ENCODE peak calls at places on chromosome 6, in four cellular contexts. One of them, this sample, is unnamed. For H3K36me3, the result is how much of the 10 kb centered on the place peaks cover.

GRCh38 chr6:43953256-43953655 is 174.0 kb downstream of the MRPL14 start:
- DNase-seq in lower lobe of right lung: no peak
- DNase-seq in ovary: no peak
- DNase-seq in HCT116: no peak
- DNase-seq in this sample: no peak

GRCh38 chr6:6546318-6547110 is 42.0 kb upstream of the LY86 start:
- DNase-seq in lower lobe of right lung: peak
- DNase-seq in ovary: no peak
- DNase-seq in HCT116: no peak
- DNase-seq in this sample: peak

GRCh38 chr6:155077784-155078183 is 82.7 kb downstream of the TIAM2 start:
- DNase-seq in lower lobe of right lung: no peak
- DNase-seq in ovary: peak
- DNase-seq in HCT116: no peak
- DNase-seq in this sample: no peak

GRCh38 chr6:85464722-85465150 is 14.9 kb downstream of the NT5E start:
- DNase-seq in lower lobe of right lung: no peak
- DNase-seq in ovary: no peak
- DNase-seq in HCT116: peak
- DNase-seq in this sample: no peak

GRCh38 chr6:149459761-149460160 is 25.1 kb downstream of the ZC3H12D start:
- DNase-seq in lower lobe of right lung: no peak
- DNase-seq in ovary: no peak
- DNase-seq in HCT116: no peak
- DNase-seq in this sample: no peak

GRCh38 chr6:119594907-119595306 is 245.3 kb upstream of the MAN1A1 start:
- DNase-seq in lower lobe of right lung: no peak
- DNase-seq in ovary: no peak
- DNase-seq in HCT116: no peak
- DNase-seq in this sample: no peak

GRCh38 chr6:79586548-79586947 is 44.6 kb upstream of the SH3BGRL2 start:
- DNase-seq in lower lobe of right lung: no peak
- DNase-seq in ovary: no peak
- DNase-seq in HCT116: peak
- DNase-seq in this sample: no peak

GRCh38 chr6:56292505-56293181 is 45.3 kb upstream of the COL21A1 start:
- DNase-seq in lower lobe of right lung: no peak
- DNase-seq in ovary: no peak
- DNase-seq in HCT116: peak
- DNase-seq in this sample: no peak

GRCh38 chr6:169429001-169429400 is 175.4 kb upstream of the THBS2 start:
- DNase-seq in lower lobe of right lung: no peak
- DNase-seq in ovary: no peak
- DNase-seq in HCT116: no peak
- DNase-seq in this sample: peak

GRCh38 chr6:79605061-79605460 is 26.1 kb upstream of the SH3BGRL2 start:
- DNase-seq in lower lobe of right lung: no peak
- DNase-seq in ovary: no peak
- DNase-seq in HCT116: no peak
- DNase-seq in this sample: no peak

GRCh38 chr6:103819509-103819908 is 1040.2 kb downstream of the HACE1 start:
- DNase-seq in lower lobe of right lung: no peak
- DNase-seq in ovary: no peak
- DNase-seq in HCT116: no peak
- DNase-seq in this sample: no peak

GRCh38 chr6:7809346-7809745 is 83.4 kb downstream of the BMP6 start:
- DNase-seq in lower lobe of right lung: no peak
- DNase-seq in ovary: no peak
- DNase-seq in HCT116: no peak
- DNase-seq in this sample: no peak

GRCh38 chr6:151917531-151918329 is 110.2 kb downstream of the ESR1 start:
- DNase-seq in lower lobe of right lung: no peak
- DNase-seq in ovary: no peak
- DNase-seq in HCT116: no peak
- DNase-seq in this sample: no peak

GRCh38 chr6:14286144-14286543 is 168.6 kb downstream of the CD83 start:
- DNase-seq in lower lobe of right lung: no peak
- DNase-seq in ovary: peak
- DNase-seq in HCT116: peak
- DNase-seq in this sample: no peak

GRCh38 chr6:161228096-161228495 is 45.8 kb downstream of the AGPAT4 start:
- DNase-seq in lower lobe of right lung: no peak
- DNase-seq in ovary: peak
- DNase-seq in HCT116: no peak
- DNase-seq in this sample: peak

GRCh38 chr6:122947355-122947754 is 48.7 kb upstream of the CLVS2 start:
- DNase-seq in lower lobe of right lung: no peak
- DNase-seq in ovary: no peak
- DNase-seq in HCT116: peak
- DNase-seq in this sample: no peak

GRCh38 chr6:38847497-38847896 is 132.4 kb downstream of the DNAH8 start:
- DNase-seq in lower lobe of right lung: no peak
- DNase-seq in ovary: no peak
- DNase-seq in HCT116: no peak
- DNase-seq in this sample: no peak

GRCh38 chr6:17418281-17419188 is 25.1 kb downstream of the CAP2 start:
- DNase-seq in lower lobe of right lung: no peak
- DNase-seq in ovary: no peak
- DNase-seq in HCT116: no peak
- DNase-seq in this sample: no peak

GRCh38 chr6:36349240-36349639 is 12.6 kb upstream of the BNIP5 start:
- DNase-seq in lower lobe of right lung: no peak
- DNase-seq in ovary: no peak
- DNase-seq in HCT116: no peak
- DNase-seq in this sample: no peak

GRCh38 chr6:23086100-23086499 is 516.7 kb downstream of the HDGFL1 start:
- DNase-seq in lower lobe of right lung: no peak
- DNase-seq in ovary: no peak
- DNase-seq in HCT116: no peak
- DNase-seq in this sample: no peak

GRCh38 chr6:91045152-91045551 is 458.3 kb upstream of the MAP3K7 start:
- DNase-seq in lower lobe of right lung: no peak
- DNase-seq in ovary: no peak
- DNase-seq in HCT116: no peak
- DNase-seq in this sample: no peak

GRCh38 chr6:137051790-137052472 is 7.2 kb upstream of the IL20RA start:
- DNase-seq in lower lobe of right lung: no peak
- DNase-seq in ovary: no peak
- DNase-seq in HCT116: peak
- DNase-seq in this sample: no peak

GRCh38 chr6:31541059-31541657 is 645 bp downstream of the DDX39B start:
- DNase-seq in lower lobe of right lung: no peak
- DNase-seq in ovary: peak
- DNase-seq in HCT116: no peak
- DNase-seq in this sample: peak

GRCh38 chr6:1182722-1183521 is 129.0 kb upstream of the FOXQ1 start:
- DNase-seq in lower lobe of right lung: no peak
- DNase-seq in ovary: no peak
- DNase-seq in HCT116: no peak
- DNase-seq in this sample: no peak

GRCh38 chr6:39543950-39544349 is 181.3 kb downstream of the KIF6 start:
- DNase-seq in lower lobe of right lung: no peak
- DNase-seq in ovary: no peak
- DNase-seq in HCT116: no peak
- DNase-seq in this sample: no peak

GRCh38 chr6:26473758-26474438 is 16.1 kb downstream of the BTN2A1 start:
- DNase-seq in lower lobe of right lung: peak
- DNase-seq in ovary: peak
- DNase-seq in HCT116: peak
- DNase-seq in this sample: no peak

GRCh38 chr6:127391019-127391974 is 47.9 kb upstream of the ECHDC1 start:
- DNase-seq in lower lobe of right lung: no peak
- DNase-seq in ovary: no peak
- DNase-seq in HCT116: no peak
- DNase-seq in this sample: no peak

GRCh38 chr6:21842875-21843274 is 249.3 kb downstream of the SOX4 start:
- DNase-seq in lower lobe of right lung: no peak
- DNase-seq in ovary: no peak
- DNase-seq in HCT116: no peak
- DNase-seq in this sample: no peak

GRCh38 chr6:150203871-150204545 is 61.2 kb downstream of the PPP1R14C start:
- DNase-seq in lower lobe of right lung: no peak
- DNase-seq in ovary: no peak
- DNase-seq in HCT116: no peak
- DNase-seq in this sample: peak

GRCh38 chr6:36929607-36930006 is 24.9 kb upstream of the PI16 start:
- DNase-seq in lower lobe of right lung: no peak
- DNase-seq in ovary: no peak
- DNase-seq in HCT116: no peak
- DNase-seq in this sample: no peak

GRCh38 chr6:149840345-149841075 is 23.6 kb downstream of the LRP11 start:
- DNase-seq in lower lobe of right lung: peak
- DNase-seq in ovary: peak
- DNase-seq in HCT116: peak
- DNase-seq in this sample: no peak

GRCh38 chr6:11729083-11729482 is 49.5 kb downstream of the ADTRP start:
- DNase-seq in lower lobe of right lung: no peak
- DNase-seq in ovary: no peak
- DNase-seq in HCT116: no peak
- DNase-seq in this sample: no peak

GRCh38 chr6:119349341-119350201 is at the start of gene MAN1A1:
- DNase-seq in lower lobe of right lung: peak
- DNase-seq in ovary: peak
- DNase-seq in HCT116: peak
- DNase-seq in this sample: peak

GRCh38 chr6:143196525-143197225 is 136.0 kb downstream of the AIG1 start:
- DNase-seq in lower lobe of right lung: no peak
- DNase-seq in ovary: no peak
- DNase-seq in HCT116: no peak
- DNase-seq in this sample: no peak

DNA sequence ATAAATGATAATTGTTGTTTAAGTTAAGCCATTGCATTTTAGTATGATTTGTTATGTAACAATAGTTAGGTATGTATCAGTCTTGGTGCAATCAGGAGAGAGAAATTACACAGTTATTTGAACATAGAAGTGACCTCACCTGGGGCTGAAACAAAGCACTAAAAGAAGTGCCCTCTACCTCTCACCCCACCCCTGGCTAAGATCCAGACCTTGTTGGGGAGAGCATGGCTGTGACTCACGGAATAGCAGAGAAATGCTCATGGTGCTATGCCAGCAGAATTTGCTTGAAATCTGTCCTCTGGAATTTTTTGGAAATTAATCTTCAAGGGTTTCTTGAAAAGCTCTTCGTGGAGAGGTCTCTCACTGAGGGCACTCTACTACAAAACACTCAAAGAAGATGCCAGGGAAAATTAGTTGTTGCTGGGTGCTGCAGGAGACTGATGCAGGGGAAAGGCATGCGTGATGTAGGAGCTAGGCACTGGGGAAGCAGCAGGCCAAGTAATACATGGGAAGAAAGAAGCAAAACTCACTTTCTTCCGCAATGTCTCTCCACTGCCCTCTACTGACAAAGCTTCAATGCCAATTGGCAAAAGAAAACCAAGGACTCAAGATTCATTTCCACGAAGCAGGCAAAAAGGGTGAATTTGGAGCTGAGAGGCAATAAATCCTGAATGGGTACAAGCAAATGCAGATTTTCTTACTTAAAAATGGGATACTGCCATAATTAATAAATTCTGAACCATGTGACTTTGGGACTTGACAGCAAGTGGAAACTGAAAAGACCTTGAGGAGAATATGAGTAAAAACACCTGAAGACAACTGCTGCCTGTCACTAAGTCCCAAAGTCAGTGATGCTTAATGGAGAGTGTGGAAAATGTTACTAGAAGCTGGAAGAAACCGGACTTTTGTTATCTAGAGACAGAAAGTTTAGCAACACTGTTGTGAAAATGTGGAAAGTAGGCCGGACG is 136.3 kb upstream of the ZNF184 start:
- DNase-seq in lower lobe of right lung: no peak
- DNase-seq in ovary: no peak
- DNase-seq in HCT116: peak
- DNase-seq in this sample: no peak
- TF ChIP-seq CTCF in lower lobe of right lung: peak
- TF ChIP-seq CTCF in ovary: no peak
- TF ChIP-seq CTCF in HCT116: peak
- TF ChIP-seq CTCF in this sample: peak

GRCh38 chr6:167920165-167920564 is 77.3 kb upstream of the KIF25 start:
- DNase-seq in lower lobe of right lung: no peak
- DNase-seq in ovary: no peak
- DNase-seq in HCT116: no peak
- DNase-seq in this sample: peak
- H3K36me3 ChIP-seq in lower lobe of right lung: half or more
- H3K36me3 ChIP-seq in ovary: under half
- H3K36me3 ChIP-seq in HCT116: under half
- H3K36me3 ChIP-seq in this sample: under half

GRCh38 chr6:34236423-34237315 is at the start of gene HMGA1:
- DNase-seq in lower lobe of right lung: peak
- DNase-seq in ovary: peak
- DNase-seq in HCT116: no peak
- DNase-seq in this sample: peak

GRCh38 chr6:34237316-34237721 is 646 bp downstream of the HMGA1 start:
- DNase-seq in lower lobe of right lung: peak
- DNase-seq in ovary: no peak
- DNase-seq in HCT116: no peak
- DNase-seq in this sample: no peak

GRCh38 chr6:34239240-34239825 is 2.7 kb downstream of the HMGA1 start:
- DNase-seq in lower lobe of right lung: peak
- DNase-seq in ovary: no peak
- DNase-seq in HCT116: no peak
- DNase-seq in this sample: no peak

GRCh38 chr6:34238507-34239239 is 2.0 kb downstream of the HMGA1 start:
- DNase-seq in lower lobe of right lung: peak
- DNase-seq in ovary: no peak
- DNase-seq in HCT116: no peak
- DNase-seq in this sample: no peak

DNA sequence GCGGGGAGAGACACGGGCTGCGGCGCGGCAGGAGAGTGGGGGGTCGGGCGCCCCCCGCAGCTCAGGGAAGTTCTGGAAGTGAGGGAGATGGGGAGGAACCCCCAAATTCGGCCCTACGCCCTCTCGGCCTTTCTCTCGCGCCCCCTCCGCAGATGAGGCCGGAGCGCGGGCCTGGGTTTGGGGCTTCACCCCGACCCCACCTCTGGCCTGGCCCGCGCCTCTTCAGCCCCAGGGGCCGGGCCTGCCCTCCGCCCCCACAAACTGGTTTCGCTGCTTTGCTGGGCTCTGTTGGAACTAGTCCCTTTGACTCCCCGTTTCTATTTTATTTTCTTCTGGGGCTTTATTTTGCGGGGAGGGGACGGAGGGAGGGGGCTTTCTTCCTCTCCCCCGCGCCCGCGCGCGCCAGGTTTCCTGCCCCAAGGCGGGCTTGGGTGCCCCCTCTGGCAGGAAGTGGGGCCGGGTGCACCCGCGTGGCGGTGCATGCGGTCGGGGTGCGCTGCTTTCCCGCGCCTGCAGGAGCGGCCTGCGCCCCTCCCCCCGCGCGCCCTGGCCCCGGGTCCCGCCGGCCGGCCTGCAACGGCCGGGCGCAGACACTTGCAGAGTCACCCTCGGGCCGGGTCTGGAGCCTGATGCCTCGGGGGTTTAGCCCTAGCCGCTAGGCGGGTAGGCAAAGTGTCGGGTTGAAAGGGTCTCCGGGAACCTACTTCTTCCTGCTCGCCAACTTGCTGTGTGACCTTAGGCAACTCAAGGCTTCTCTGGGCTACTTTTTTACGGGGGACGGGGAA is 1.2 kb downstream of the HMGA1 start:
- DNase-seq in lower lobe of right lung: peak
- DNase-seq in ovary: no peak
- DNase-seq in HCT116: no peak
- DNase-seq in this sample: peak
- H3K27ac ChIP-seq in lower lobe of right lung: peak
- H3K27ac ChIP-seq in ovary: peak
- H3K27ac ChIP-seq in HCT116: peak
- H3K27ac ChIP-seq in this sample: peak

GRCh38 chr6:24621626-24622360 is 24.2 kb downstream of the KIAA0319 start:
- DNase-seq in lower lobe of right lung: no peak
- DNase-seq in ovary: no peak
- DNase-seq in HCT116: no peak
- DNase-seq in this sample: no peak
- TF ChIP-seq CTCF in lower lobe of right lung: no peak
- TF ChIP-seq CTCF in ovary: no peak
- TF ChIP-seq CTCF in HCT116: no peak
- TF ChIP-seq CTCF in this sample: no peak

This sample was measured in upper lobe of left lung.